ENCODE peak calls at places on chromosomes 13 and 19, in five cellular contexts. Y is fibroblast of lung, E is adipocyte, R is brain microvascular endothelial cell, O is Peyer's patch. W is an unnamed sample. For H3K27me3 and H3K36me3, the result is how much of the 10 kb centered on the place peaks cover.

GRCh38 chr19:2775556-2776430 is 7.3 kb downstream of the SGTA start:
- DNase-seq in Y (peak), E (peak), R (peak), O (peak), W (peak)

GRCh38 chr13:57946361-57946760 is 314.8 kb downstream of the PCDH17 start:
- DNase-seq in Y (no peak), E (no peak), R (no peak), O (no peak), W (no peak)

GRCh38 chr13:41352935-41353801 is 42.1 kb downstream of the NAA16 start:
- DNase-seq in Y (peak), E (peak), R (peak), O (peak), W (peak)

GRCh38 chr19:8367327-8368001 is 3.5 kb downstream of the ANGPTL4 start:
- DNase-seq in Y (peak), E (peak), R (peak), O (peak), W (no peak)

GRCh38 chr13:80962855-80963254 is 621.9 kb upstream of the SPRY2 start:
- DNase-seq in Y (no peak), E (peak), R (no peak), O (no peak), W (no peak)

GRCh38 chr13:59633290-59633689 is 530.4 kb downstream of the DIAPH3 start:
- DNase-seq in Y (no peak), E (no peak), R (no peak), O (no peak), W (no peak)

GRCh38 chr19:4638330-4638729 is 986 bp upstream of the TNFAIP8L1 start:
- DNase-seq in Y (no peak), E (no peak), R (no peak), O (no peak), W (no peak)

GRCh38 chr19:41023193-41023592 is 32.1 kb downstream of the CYP2B6 start:
- DNase-seq in Y (no peak), E (no peak), R (no peak), O (no peak), W (no peak)

GRCh38 chr13:31199849-31200635 is at the start of gene B3GLCT:
- DNase-seq in Y (peak), E (peak), R (peak), O (peak), W (peak)

GRCh38 chr13:20053891-20054290 is 95.4 kb downstream of the ZMYM2 start:
- DNase-seq in Y (no peak), E (no peak), R (no peak), O (no peak), W (no peak)

GRCh38 chr13:45540864-45541263 is 74.7 kb downstream of the ERICH6B start:
- DNase-seq in Y (no peak), E (no peak), R (no peak), O (no peak), W (no peak)

DNA sequence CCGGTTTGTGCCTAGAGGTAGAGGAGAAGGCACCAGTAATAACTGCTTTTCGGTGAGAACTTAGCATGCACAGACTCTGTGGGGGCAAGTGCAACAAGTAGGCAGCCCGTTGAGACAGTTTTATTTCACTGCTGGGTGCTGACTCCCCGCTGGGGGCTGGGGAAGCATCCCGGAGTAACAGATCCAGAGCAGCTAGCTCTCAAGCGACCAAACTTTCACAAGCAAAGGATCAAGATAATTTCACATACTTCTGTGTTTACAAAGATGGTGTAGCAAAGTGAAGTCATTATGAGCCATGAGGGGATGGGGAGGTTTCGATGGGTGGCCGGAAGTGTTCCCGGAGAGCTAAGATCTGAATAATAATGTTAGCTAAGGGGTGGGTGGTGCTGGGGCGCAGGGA is 2.8 kb downstream of the NACC1 start:
- DNase-seq in Y (peak), E (peak), R (peak), O (no peak), W (no peak)
- H3K4me3 ChIP-seq in Y (no peak), E (no peak), R (peak), O (no peak), W (no peak)

DNA sequence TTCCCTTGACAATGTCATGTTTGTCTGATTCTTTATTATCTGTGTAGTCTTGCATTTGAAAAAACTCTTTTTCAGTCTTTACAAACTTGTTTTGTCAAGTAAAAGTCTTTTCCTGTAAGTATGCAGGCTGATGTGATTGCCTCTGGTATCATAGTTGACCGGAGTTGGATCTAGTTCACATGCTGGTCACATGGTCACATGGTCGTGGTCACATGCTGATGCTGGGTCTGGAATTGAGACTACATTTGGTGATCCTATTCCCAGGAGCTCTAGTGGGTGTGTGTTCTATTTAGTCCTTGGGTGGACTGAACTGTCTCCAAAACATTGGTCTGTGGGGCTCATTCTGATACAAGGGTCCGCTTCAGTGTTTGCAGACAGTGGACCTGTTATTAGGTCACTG is 1798.8 kb upstream of the PRR20A start:
- DNase-seq in Y (no peak), E (no peak), R (no peak), O (no peak), W (no peak)
- H3K27me3 ChIP-seq in Y (under half), E (under half), R (under half), O (under half), W (under half)

GRCh38 chr19:56978023-56978565 is 137.6 kb upstream of the PEG3 start:
- DNase-seq in Y (no peak), E (no peak), R (no peak), O (no peak), W (no peak)
- H3K36me3 ChIP-seq in Y (under half), E (under half), R (under half), O (under half), W (under half)

DNA sequence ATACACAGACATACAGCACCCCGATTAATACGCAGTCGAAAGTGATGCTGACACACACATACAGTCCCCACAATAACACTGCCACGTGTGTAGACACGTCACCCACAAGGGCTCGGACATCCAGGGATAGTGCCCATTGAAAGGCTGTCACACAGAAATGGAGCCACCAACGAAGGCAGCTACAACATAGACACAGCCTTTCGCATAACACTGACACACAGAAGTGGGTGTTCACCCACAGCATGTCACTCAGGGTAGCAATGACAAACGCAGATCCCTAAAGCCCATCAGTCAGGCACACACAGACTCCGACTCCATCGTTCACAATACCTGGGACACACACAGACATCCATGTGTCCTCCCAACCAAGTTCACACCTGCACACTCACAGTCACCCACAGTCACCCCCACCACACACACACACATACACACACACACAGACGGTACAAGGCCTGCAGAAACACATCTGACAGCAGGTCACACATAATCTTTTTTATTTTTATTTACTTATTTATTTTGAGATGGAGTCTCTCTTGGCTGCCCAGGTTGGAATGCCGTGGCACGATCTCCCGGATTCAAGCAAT is 10.4 kb upstream of the NANOS3 start:
- DNase-seq in Y (no peak), E (no peak), R (no peak), O (no peak), W (no peak)
- H3K4me3 ChIP-seq in Y (no peak), E (peak), R (peak), O (no peak), W (peak)

DNA sequence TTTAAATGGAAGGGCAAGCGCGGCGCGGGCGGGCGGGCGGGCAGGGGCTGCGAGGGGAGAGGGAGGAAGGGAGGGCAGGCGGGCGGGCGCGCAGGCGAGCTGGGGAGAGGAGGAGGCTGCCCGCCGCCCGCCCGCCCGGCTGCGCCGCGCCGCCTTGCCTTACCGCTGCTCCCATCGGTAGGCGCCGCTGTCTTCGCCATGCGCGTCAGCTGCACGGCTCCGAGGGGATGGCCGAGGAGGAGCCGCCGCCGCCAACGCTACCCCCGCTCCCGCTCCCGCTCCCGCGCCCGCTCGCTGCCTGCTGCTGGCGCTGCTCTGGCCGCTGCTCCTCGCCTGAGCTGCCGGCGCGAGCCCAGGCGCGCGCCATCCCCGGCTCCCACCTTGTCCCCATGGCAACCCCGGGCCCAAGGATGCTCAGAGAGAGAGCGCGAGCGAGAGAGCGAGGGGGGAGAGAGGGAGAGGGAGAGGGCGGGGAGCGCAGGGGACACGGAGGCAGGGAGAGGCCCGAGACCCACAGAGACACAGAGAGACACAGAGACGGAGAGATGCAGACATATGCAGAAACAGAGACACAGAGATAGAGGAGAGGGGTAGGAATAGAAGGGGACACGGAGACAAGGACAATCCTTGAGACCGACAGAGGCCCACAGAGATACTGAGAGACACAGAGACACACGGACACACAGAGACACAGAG is 40.3 kb downstream of the DEDD2 start:
- DNase-seq in Y (peak), E (peak), R (peak), O (peak), W (peak)
- H3K27me3 ChIP-seq in Y (half or more), E (half or more), R (under half), O (under half), W (under half)

GRCh38 chr19:45037393-45038169 is 1.3 kb upstream of the CLASRP start:
- DNase-seq in Y (no peak), E (no peak), R (no peak), O (no peak), W (no peak)

GRCh38 chr19:45032421-45032820 is 6.4 kb upstream of the CLASRP start:
- DNase-seq in Y (no peak), E (no peak), R (no peak), O (no peak), W (no peak)

GRCh38 chr19:45038931-45039893 is at the start of gene CLASRP:
- DNase-seq in Y (peak), E (peak), R (peak), O (peak), W (peak)

GRCh38 chr19:45040059-45040767 is 1.4 kb downstream of the CLASRP start:
- DNase-seq in Y (no peak), E (no peak), R (no peak), O (no peak), W (no peak)

GRCh38 chr19:45035755-45036154 is 3.1 kb upstream of the CLASRP start:
- DNase-seq in Y (no peak), E (no peak), R (no peak), O (no peak), W (no peak)
- H3K36me3 ChIP-seq in Y (under half), E (under half), R (under half), O (under half), W (under half)

DNA sequence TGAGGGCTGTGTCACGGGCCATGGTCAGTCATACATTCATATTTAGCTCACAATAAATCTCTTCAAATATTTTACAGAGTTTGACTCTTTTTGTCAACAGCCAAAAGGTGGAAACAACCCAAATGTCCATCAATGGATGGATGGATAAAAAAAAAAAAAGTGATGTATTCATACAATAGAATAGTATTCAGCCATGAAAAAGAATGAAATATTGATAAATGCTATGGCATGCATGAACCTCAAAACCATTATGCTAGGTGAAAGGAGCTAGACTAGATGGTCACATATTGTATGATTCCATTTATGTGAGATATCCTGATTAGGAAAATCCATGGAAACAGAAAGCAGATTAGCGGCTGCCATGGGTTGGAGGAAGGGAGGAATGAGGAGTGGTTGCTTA is 16.2 kb downstream of the ADGRE2 start:
- DNase-seq in Y (no peak), E (no peak), R (no peak), O (no peak), W (no peak)
- H3K4me3 ChIP-seq in Y (no peak), E (no peak), R (no peak), O (no peak), W (no peak)

GRCh38 chr19:49362048-49362925 is at the start of gene TEAD2:
- DNase-seq in Y (peak), E (peak), R (peak), O (peak), W (peak)

GRCh38 chr19:49363265-49364082 is at the start of gene DKKL1:
- DNase-seq in Y (peak), E (peak), R (peak), O (peak), W (peak)

GRCh38 chr19:49366110-49366509 is 2.4 kb downstream of the DKKL1 start:
- DNase-seq in Y (no peak), E (no peak), R (no peak), O (no peak), W (no peak)

GRCh38 chr19:49362926-49363264 is 679 bp upstream of the TEAD2 start:
- DNase-seq in Y (peak), E (peak), R (peak), O (no peak), W (no peak)

DNA sequence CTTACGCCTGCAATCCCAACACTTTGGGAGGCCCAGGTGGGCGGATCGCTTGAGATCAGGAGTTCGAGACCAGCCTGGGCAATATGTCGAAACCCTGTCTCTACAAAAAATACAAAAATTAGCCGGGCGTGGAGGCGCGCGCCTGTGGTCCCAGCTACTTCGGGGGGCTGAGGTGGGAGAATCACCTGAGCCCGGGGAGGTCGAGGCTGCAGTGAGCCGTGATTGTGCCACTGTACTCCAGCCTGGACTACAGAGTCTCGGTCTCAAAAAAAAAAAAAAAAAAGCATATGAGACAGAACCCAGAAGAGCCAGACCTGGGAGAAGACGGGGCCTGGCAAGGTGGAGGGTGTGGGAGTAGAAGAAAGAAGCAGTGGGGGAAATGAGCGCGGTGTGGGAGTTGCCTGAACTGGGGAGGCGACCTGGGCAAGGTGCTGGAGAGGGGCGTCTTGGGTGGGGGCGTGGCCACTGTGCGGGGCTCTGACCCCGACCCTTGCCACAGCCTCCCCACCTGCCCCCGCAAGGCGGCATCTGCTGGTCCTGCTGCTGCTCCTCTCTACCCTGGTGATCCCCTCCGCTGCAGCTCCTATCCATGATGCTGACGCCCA is 508 bp downstream of the DKKL1 start:
- DNase-seq in Y (no peak), E (no peak), R (no peak), O (no peak), W (no peak)
- H3K27me3 ChIP-seq in Y (under half), E (under half), R (under half), O (under half), W (under half)

DNA sequence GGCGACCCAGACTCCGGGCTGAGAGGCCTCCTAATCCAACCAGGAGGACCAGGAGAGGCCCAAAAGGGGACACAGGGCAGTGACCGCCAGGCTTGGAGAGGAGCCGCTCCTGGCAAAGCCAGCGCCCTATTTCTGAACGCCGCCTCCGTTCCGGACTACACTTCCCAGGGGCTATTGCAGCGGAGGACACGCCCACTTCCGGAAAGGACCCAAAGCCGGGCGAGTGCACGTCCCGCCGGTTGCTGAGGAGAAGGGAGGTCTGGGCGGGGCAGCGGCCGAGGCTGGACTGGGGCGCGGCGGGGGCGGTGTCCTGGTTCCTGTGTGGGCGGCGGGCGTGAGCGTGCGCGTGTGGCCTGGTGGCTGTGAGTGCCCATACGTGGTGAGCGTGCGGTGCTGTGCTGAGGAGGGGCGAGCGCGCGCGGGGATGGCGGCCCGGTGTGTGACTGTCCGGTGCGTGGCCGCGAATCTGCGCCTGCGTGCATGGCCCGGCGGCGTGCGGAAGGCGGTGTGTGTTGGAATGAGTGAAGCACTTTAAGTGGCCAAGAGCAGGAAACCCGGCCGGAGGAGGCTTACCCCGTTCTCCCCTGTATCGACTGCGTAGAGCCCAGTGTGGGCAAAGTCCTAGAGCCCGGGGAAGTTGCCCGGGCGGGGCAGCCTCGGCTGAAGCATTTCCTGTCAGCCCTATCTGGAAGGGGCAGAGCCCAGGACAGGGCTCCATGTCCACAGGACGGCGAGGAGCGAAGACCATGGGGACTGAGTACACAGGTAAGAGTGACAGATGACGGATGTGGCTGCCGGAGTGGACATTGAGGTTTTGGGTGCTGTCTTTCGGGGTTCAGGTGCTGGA is at the start of gene ZNF470:
- DNase-seq in Y (peak), E (peak), R (peak), O (peak), W (peak)
- H3K36me3 ChIP-seq in Y (under half), E (under half), R (under half), O (under half), W (under half)

GRCh38 chr13:39894586-39894985 is 239.1 kb downstream of the COG6 start:
- DNase-seq in Y (no peak), E (no peak), R (no peak), O (no peak), W (no peak)

GRCh38 chr13:39895254-39895653 is 239.8 kb downstream of the COG6 start:
- DNase-seq in Y (peak), E (no peak), R (no peak), O (no peak), W (no peak)

GRCh38 chr13:39890537-39890936 is 235.1 kb downstream of the COG6 start:
- DNase-seq in Y (no peak), E (no peak), R (no peak), O (no peak), W (no peak)

GRCh38 chr13:39893808-39894207 is 238.3 kb downstream of the COG6 start:
- DNase-seq in Y (no peak), E (no peak), R (no peak), O (no peak), W (no peak)

GRCh38 chr13:39892731-39893293 is 237.3 kb downstream of the COG6 start:
- DNase-seq in Y (no peak), E (peak), R (no peak), O (peak), W (no peak)
- H3K4me3 ChIP-seq in Y (no peak), E (peak), R (no peak), O (no peak), W (no peak)